ENCODE peak calls at places on chromosomes 1 and 21, in seven cellular contexts. W, F, T, N, A, U and V are unnamed samples.

GRCh38 chr1:175865041-175865766 is 121.8 kb upstream of the TNR start:
- DNase-seq in W (no peak), F (no peak), T (no peak), N (no peak), A (peak), U (no peak), V (no peak)

GRCh38 chr1:17520473-17521319 is 18.8 kb upstream of the ARHGEF10L start:
- DNase-seq in W (no peak), F (no peak), T (no peak), N (no peak), A (no peak), U (no peak), V (no peak)

GRCh38 chr1:205541161-205541886 is 36.9 kb downstream of the CDK18 start:
- DNase-seq in W (no peak), F (peak), T (no peak), N (no peak), A (no peak), U (no peak), V (no peak)

GRCh38 chr1:159935719-159936283 is 9.6 kb downstream of the IGSF9 start:
- DNase-seq in W (no peak), F (no peak), T (no peak), N (no peak), A (no peak), U (no peak), V (peak)

GRCh38 chr1:162389971-162390370 is 8.4 kb downstream of the C1orf226 start:
- DNase-seq in W (no peak), F (no peak), T (no peak), N (no peak), A (no peak), U (no peak), V (peak)

GRCh38 chr1:237341391-237341790 is 299.4 kb downstream of the RYR2 start:
- DNase-seq in W (no peak), F (no peak), T (no peak), N (no peak), A (no peak), U (no peak), V (no peak)

GRCh38 chr1:71967670-71968069 is 314.7 kb downstream of the NEGR1 start:
- DNase-seq in W (no peak), F (no peak), T (no peak), N (no peak), A (no peak), U (no peak), V (no peak)

GRCh38 chr1:115091582-115091981 is 2.3 kb upstream of the TSPAN2 start:
- DNase-seq in W (no peak), F (no peak), T (no peak), N (no peak), A (no peak), U (no peak), V (no peak)

GRCh38 chr1:74732960-74733615 is at the start of the genes CRYZ and TYW3:
- DNase-seq in W (peak), F (peak), T (peak), N (peak), A (peak), U (peak), V (peak)

GRCh38 chr1:18819986-18820790 is 39.3 kb downstream of the TAS1R2 start:
- DNase-seq in W (no peak), F (no peak), T (no peak), N (no peak), A (no peak), U (no peak), V (no peak)

GRCh38 chr21:36929622-36930021 is 36.8 kb downstream of the HLCS start:
- DNase-seq in W (no peak), F (no peak), T (peak), N (no peak), A (no peak), U (peak), V (peak)

GRCh38 chr1:169733924-169734323 is at the start of gene SELE:
- DNase-seq in W (no peak), F (no peak), T (no peak), N (no peak), A (no peak), U (no peak), V (no peak)

DNA sequence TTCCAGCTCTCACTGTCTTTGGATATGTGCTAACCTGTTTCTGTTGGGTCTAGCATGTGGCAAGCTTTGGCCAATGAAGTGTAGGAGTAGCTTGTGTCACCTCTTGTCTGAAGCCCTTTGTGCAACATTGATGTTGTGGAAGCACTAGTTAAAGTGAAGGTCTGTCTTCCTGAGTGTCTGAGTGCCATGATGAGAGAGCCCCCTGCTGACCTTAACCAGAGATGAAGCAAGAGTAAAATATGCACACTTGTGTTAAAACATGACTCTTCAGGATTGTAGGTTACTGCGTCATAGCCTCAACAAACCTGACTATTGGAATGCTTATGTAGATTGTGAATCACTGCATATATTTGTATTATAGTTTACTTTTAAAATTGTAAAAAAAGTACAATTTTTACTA is 103.7 kb downstream of the NCAM2 start:
- DNase-seq in W (peak), F (no peak), T (peak), N (no peak), A (peak), U (peak), V (peak)
- TF ChIP-seq CTCF in W (peak), F (no peak), T (peak), N (no peak), A (no peak), U (peak), V (no peak)

GRCh38 chr21:46325073-46325912 is 1.3 kb downstream of the PCNT start:
- DNase-seq in W (peak), F (no peak), T (peak), N (peak), A (peak), U (peak), V (peak)

GRCh38 chr21:46323227-46323709 is 402 bp downstream of the C21orf58 start:
- DNase-seq in W (no peak), F (peak), T (no peak), N (no peak), A (peak), U (peak), V (no peak)

GRCh38 chr21:46323710-46324389 is at the start of the genes C21orf58 and PCNT:
- DNase-seq in W (peak), F (peak), T (peak), N (peak), A (peak), U (peak), V (peak)

GRCh38 chr21:46326110-46326703 is 2.3 kb downstream of the PCNT start:
- DNase-seq in W (no peak), F (no peak), T (no peak), N (no peak), A (no peak), U (no peak), V (no peak)

DNA sequence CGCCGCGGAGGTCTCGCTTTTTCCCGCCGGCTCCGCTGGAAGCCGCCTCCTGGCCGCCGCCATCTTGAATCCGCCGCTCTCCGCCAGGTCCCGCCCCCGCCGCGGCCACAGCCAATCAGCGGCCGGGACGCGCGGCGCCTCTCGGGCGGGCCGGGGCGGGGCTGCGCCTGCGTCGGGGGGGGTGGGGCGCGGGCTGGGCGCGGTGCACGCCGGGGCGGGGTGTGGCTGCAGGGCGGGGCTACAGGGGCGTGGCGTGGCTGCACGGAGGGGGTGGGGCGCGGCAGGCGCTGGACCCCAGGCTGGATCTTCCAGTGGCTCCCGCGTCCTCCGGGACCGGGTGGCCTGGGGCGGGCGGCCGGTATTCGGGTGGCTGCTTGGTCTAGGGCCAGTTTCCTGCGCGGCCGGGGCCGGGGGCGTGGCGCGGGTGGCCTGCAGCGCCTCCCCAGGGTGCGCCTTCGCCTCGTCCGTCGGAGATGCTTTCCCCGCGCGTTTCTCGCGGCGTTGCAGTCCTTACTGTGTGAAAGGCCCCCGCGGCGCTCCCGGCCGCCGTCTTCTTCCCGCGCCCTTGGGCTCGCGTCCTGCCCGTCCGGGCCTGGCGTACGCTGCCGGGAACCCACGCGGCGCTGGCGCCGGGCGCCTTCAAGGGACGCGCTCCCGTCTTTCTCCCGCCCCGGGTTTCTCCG is 575 bp downstream of the PCNT start:
- DNase-seq in W (peak), F (peak), T (peak), N (peak), A (peak), U (peak), V (peak)
- TF ChIP-seq CTCF in W (peak), F (no peak), T (no peak), N (no peak), A (no peak), U (no peak), V (peak)

GRCh38 chr1:36775716-36776115 is 258.6 kb downstream of the GRIK3 start:
- DNase-seq in W (peak), F (no peak), T (no peak), N (no peak), A (no peak), U (no peak), V (no peak)

GRCh38 chr1:36772837-36773495 is 261.3 kb downstream of the GRIK3 start:
- DNase-seq in W (no peak), F (no peak), T (no peak), N (no peak), A (no peak), U (no peak), V (no peak)

GRCh38 chr1:36776256-36776655 is 258.1 kb downstream of the GRIK3 start:
- DNase-seq in W (no peak), F (no peak), T (no peak), N (no peak), A (no peak), U (no peak), V (no peak)

GRCh38 chr1:36771678-36772284 is 262.5 kb downstream of the GRIK3 start:
- DNase-seq in W (no peak), F (no peak), T (no peak), N (no peak), A (peak), U (no peak), V (no peak)

GRCh38 chr1:36773827-36774541 is 260.3 kb downstream of the GRIK3 start:
- DNase-seq in W (no peak), F (no peak), T (no peak), N (no peak), A (no peak), U (no peak), V (no peak)
- TF ChIP-seq CTCF in W (no peak), F (no peak), T (no peak), N (no peak), A (no peak), U (no peak), V (no peak)

GRCh38 chr1:31007462-31007991 is 58.0 kb downstream of the PUM1 start:
- DNase-seq in W (no peak), F (no peak), T (peak), N (no peak), A (no peak), U (no peak), V (peak)

GRCh38 chr1:31004231-31004621 is 61.3 kb downstream of the PUM1 start:
- DNase-seq in W (no peak), F (no peak), T (no peak), N (no peak), A (no peak), U (no peak), V (no peak)

GRCh38 chr1:31005198-31005597 is 60.3 kb downstream of the PUM1 start:
- DNase-seq in W (no peak), F (no peak), T (no peak), N (no peak), A (no peak), U (no peak), V (no peak)

GRCh38 chr1:31005617-31006166 is 59.8 kb downstream of the PUM1 start:
- DNase-seq in W (no peak), F (no peak), T (no peak), N (no peak), A (no peak), U (no peak), V (no peak)

GRCh38 chr1:31006760-31007159 is 58.8 kb downstream of the PUM1 start:
- DNase-seq in W (no peak), F (no peak), T (no peak), N (no peak), A (no peak), U (no peak), V (no peak)
- TF ChIP-seq CTCF in W (no peak), F (no peak), T (no peak), N (no peak), A (no peak), U (no peak), V (no peak)

GRCh38 chr1:59288046-59288445 is 8.8 kb upstream of the FGGY start:
- DNase-seq in W (no peak), F (no peak), T (no peak), N (no peak), A (no peak), U (no peak), V (no peak)

GRCh38 chr1:59292557-59292956 is 4.3 kb upstream of the FGGY start:
- DNase-seq in W (no peak), F (no peak), T (peak), N (no peak), A (no peak), U (peak), V (peak)

GRCh38 chr1:59289570-59289969 is 7.3 kb upstream of the FGGY start:
- DNase-seq in W (no peak), F (no peak), T (no peak), N (no peak), A (no peak), U (no peak), V (no peak)

GRCh38 chr1:59291566-59291965 is 5.3 kb upstream of the FGGY start:
- DNase-seq in W (no peak), F (no peak), T (no peak), N (no peak), A (no peak), U (no peak), V (no peak)

GRCh38 chr1:59290173-59290954 is 6.5 kb upstream of the FGGY start:
- DNase-seq in W (peak), F (no peak), T (peak), N (peak), A (peak), U (peak), V (peak)
- TF ChIP-seq CTCF in W (peak), F (no peak), T (peak), N (no peak), A (no peak), U (peak), V (peak)